ENCODE peak calls at places on chromosomes 13 and 19, in seven cellular contexts. H is heart right ventricle, Q is upper lobe of left lung, L is SK-N-SH, B is ovary, E is K562, Z is lower lobe of right lung. Y is an unnamed sample. For H3K36me3, the result is how much of the 10 kb centered on the place peaks cover.

GRCh38 chr19:47094557-47095517 is 18.7 kb downstream of the ZC3H4 start:
- DNase-seq in H (no peak), Q (peak), L (no peak), B (no peak), E (no peak), Z (peak), Y (no peak)

GRCh38 chr13:30577381-30577780 is 40.3 kb upstream of the USPL1 start:
- DNase-seq in H (no peak), Q (no peak), L (no peak), B (no peak), E (no peak), Z (no peak), Y (no peak)

GRCh38 chr13:109918179-109918651 is 131.8 kb upstream of the IRS2 start:
- DNase-seq in H (no peak), Q (no peak), L (no peak), B (no peak), E (no peak), Z (no peak), Y (no peak)

GRCh38 chr19:49056101-49056901 is 1.2 kb downstream of the CGB7 start:
- DNase-seq in H (peak), Q (peak), L (peak), B (peak), E (peak), Z (peak), Y (peak)

GRCh38 chr19:51742736-51743288 is 8.9 kb downstream of the FPR1 start:
- DNase-seq in H (no peak), Q (no peak), L (no peak), B (no peak), E (no peak), Z (no peak), Y (no peak)

GRCh38 chr19:6362351-6362801 is 1.0 kb downstream of the CLPP start:
- DNase-seq in H (no peak), Q (no peak), L (no peak), B (no peak), E (no peak), Z (no peak), Y (no peak)

GRCh38 chr19:10876459-10877240 is 5.3 kb downstream of the CARM1 start:
- DNase-seq in H (peak), Q (no peak), L (no peak), B (no peak), E (no peak), Z (no peak), Y (no peak)

GRCh38 chr13:71079638-71080037 is 787.4 kb downstream of the DACH1 start:
- DNase-seq in H (no peak), Q (no peak), L (no peak), B (no peak), E (no peak), Z (no peak), Y (no peak)

GRCh38 chr13:94712287-94712811 is at the start of gene SOX21:
- DNase-seq in H (no peak), Q (no peak), L (no peak), B (no peak), E (no peak), Z (no peak), Y (peak)

GRCh38 chr19:10724573-10725071 is 6.7 kb downstream of the DNM2 start:
- DNase-seq in H (no peak), Q (no peak), L (peak), B (no peak), E (no peak), Z (no peak), Y (no peak)

GRCh38 chr13:49453465-49453864 is 9.4 kb downstream of the SETDB2 start:
- DNase-seq in H (no peak), Q (no peak), L (no peak), B (no peak), E (no peak), Z (no peak), Y (no peak)

GRCh38 chr13:49456156-49456555 is 12.1 kb downstream of the SETDB2 start:
- DNase-seq in H (no peak), Q (no peak), L (no peak), B (no peak), E (no peak), Z (no peak), Y (no peak)

GRCh38 chr13:49452725-49453457 is 8.8 kb downstream of the SETDB2 start:
- DNase-seq in H (no peak), Q (no peak), L (no peak), B (no peak), E (no peak), Z (no peak), Y (no peak)

GRCh38 chr13:49455016-49455398 is 10.9 kb downstream of the SETDB2 start:
- DNase-seq in H (no peak), Q (no peak), L (no peak), B (no peak), E (no peak), Z (no peak), Y (no peak)

GRCh38 chr13:49454388-49455015 is 10.4 kb downstream of the SETDB2 start:
- DNase-seq in H (no peak), Q (no peak), L (no peak), B (no peak), E (no peak), Z (no peak), Y (no peak)
- H3K4me3 ChIP-seq in H (no peak), Q (no peak), L (no peak), B (no peak), E (no peak), Z (no peak), Y (no peak)

GRCh38 chr19:12939292-12939606 is 840 bp downstream of the CALR start:
- DNase-seq in H (no peak), Q (no peak), L (no peak), B (no peak), E (no peak), Z (no peak), Y (no peak)
- H3K36me3 ChIP-seq in H (under half), Q (under half), L (under half), B (under half), E (half or more), Z (half or more), Y (under half)

DNA sequence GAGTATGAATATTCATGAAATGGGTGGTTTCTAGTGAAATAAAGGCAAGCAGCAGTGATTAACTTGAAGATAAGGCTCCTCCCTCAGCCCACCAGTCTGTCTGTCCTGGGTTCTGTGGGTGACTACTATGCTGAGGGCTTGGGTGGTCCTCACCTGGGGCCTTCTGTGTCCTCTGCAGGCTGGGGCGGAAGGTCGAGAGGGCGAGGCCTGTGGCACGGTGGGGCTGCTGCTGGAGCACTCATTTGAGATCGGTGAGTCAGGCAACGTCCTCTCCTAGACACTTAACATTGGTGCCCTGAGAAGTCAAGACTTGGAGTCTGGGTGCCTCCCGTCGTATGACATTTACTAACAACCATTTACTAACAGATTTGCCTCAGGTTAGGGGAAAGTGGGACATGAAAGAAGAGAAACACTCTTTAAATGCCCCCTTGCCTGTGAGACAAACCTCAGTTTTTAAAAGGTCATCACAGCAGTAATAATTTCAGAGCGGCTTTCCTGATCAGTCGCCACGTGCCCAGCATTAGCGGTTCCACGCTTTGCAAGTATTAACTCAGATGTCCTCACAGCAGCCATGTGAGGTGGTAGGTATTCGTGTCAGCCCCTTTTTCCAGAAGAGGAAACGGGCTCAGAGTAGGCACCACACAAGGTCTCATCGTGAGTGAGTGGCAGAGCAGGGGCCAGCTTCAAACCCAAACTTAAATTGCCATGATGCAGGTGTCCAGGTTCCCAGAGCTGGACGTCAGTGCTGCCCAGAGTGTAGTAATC is 1.3 kb upstream of the GARIN5A start:
- DNase-seq in H (no peak), Q (no peak), L (no peak), B (no peak), E (no peak), Z (no peak), Y (peak)
- H3K4me3 ChIP-seq in H (no peak), Q (no peak), L (peak), B (no peak), E (no peak), Z (peak), Y (no peak)

GRCh38 chr13:97962887-97963286 is 9.4 kb downstream of the IPO5 start:
- DNase-seq in H (no peak), Q (no peak), L (no peak), B (no peak), E (no peak), Z (no peak), Y (no peak)
- H3K36me3 ChIP-seq in H (under half), Q (under half), L (under half), B (under half), E (under half), Z (under half), Y (under half)

DNA sequence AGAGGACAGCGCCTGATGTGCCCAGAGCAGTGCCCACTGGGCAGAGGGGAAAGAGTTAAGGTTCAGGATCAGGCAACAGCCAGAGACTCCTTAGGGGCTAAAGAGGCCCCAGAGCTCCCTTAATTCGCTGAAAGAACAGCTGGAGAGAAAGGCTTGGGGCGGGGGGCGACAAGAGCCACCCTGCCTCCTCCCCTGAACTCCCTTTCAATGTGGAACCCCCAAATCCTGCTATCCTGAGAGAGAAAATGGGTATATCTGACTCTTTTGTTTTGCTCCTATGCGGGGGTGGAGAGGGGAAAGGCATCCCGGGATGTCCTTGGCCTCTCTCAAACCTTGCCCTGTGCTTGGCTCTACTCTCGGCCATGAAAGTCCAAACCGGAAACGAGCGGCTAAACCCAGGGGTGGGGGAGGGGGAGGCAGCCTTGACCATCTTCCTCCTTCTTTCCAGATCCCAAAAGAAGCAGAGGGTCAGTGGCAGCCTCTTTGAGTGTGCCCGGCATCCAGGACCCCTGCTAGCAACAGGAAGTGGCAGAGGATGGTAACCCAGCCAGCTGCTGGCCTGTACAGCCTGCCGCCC is 4.7 kb downstream of the PRKACA start:
- DNase-seq in H (peak), Q (no peak), L (no peak), B (peak), E (no peak), Z (no peak), Y (peak)
- H3K4me3 ChIP-seq in H (peak), Q (no peak), L (no peak), B (peak), E (no peak), Z (peak), Y (no peak)

DNA sequence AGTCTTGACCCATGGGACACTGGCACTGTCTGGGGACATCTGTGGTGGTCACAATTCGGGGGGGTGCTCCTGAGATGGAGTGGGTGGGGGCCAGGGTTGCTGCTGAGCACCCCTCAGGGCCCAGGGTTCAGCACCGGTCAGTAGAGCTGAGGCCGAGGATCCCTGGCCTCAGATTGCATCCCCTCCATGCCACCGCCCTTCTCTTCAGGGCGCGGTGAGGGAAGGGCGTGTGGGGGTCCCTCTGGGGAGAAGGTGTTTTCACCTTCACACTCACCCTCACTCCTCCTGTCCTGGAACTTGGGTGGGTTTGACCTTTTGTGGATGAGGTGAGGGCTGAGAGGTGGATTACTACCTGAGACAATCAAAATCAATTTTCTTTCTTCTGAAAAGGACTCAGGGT is 13.5 kb downstream of the GNA11 start:
- DNase-seq in H (no peak), Q (no peak), L (no peak), B (no peak), E (no peak), Z (no peak), Y (no peak)
- H3K36me3 ChIP-seq in H (under half), Q (under half), L (under half), B (under half), E (under half), Z (under half), Y (under half)

GRCh38 chr19:33641261-33641660 is 19.5 kb downstream of the CHST8 start:
- DNase-seq in H (no peak), Q (no peak), L (no peak), B (no peak), E (no peak), Z (peak), Y (no peak)

GRCh38 chr19:33639034-33639681 is 17.4 kb downstream of the CHST8 start:
- DNase-seq in H (no peak), Q (no peak), L (no peak), B (no peak), E (no peak), Z (peak), Y (no peak)

GRCh38 chr19:33640773-33641172 is 19.0 kb downstream of the CHST8 start:
- DNase-seq in H (no peak), Q (peak), L (no peak), B (no peak), E (no peak), Z (peak), Y (peak)

GRCh38 chr19:33641956-33642498 is 20.3 kb downstream of the CHST8 start:
- DNase-seq in H (no peak), Q (no peak), L (no peak), B (no peak), E (no peak), Z (peak), Y (no peak)

GRCh38 chr19:33638167-33639033 is 16.6 kb downstream of the CHST8 start:
- DNase-seq in H (no peak), Q (no peak), L (no peak), B (no peak), E (no peak), Z (peak), Y (no peak)
- H3K4me3 ChIP-seq in H (no peak), Q (no peak), L (no peak), B (no peak), E (no peak), Z (no peak), Y (no peak)

DNA sequence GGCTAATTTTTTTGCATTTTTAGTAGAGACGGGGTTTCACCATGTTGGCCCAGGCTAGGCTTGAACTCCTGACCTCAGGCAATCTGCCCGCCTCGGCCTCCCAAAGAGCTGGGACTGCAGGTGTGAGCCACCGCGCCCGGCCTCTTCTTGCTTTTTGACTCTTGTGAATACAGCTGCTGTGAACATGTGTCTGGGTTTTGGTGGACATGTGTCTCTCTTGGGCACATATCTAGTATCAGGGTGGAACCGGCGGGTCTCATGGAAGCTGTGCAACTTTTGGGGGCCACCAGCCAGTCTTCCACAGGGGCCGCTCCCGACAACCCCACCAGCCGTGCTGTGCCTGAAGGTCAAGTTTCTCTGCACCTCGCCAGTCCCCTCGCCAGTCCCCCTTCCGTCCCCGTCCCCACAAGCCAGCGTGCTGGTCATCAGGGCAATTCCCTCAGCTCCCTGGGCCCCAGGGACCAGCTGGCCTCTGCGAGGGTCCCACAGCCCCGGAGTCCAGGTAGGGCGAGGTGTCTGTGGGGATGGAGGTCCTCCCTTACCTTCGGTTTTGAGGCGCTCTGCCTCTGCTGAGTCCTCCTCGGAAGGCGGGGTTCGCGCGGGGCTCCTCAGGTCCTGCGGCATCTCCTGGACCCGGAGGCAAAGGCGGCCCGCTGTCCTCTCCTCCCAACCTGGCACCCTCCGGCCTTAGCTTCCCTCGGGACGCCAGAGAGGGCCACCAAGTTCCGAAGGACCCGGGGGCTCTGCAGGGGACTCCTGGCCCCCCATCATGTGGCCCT is 16.3 kb downstream of the SGTA start:
- DNase-seq in H (no peak), Q (peak), L (no peak), B (no peak), E (no peak), Z (no peak), Y (no peak)
- H3K36me3 ChIP-seq in H (half or more), Q (half or more), L (half or more), B (under half), E (half or more), Z (half or more), Y (under half)